ENCODE peak calls at places on chromosomes 13 and 19, in seven cellular contexts. U, V, K, B, X, J and F are unnamed samples.

GRCh38 chr19:35904312-35905068 is 2.2 kb downstream of the HCST start:
- DNase-seq in V (no peak), X (no peak), J (no peak), U (no peak), K (no peak), B (no peak), F (no peak)

GRCh38 chr19:52735734-52736133 is 890 bp upstream of the ZNF611 start:
- DNase-seq in V (no peak), B (no peak), K (no peak), U (peak), J (peak), X (peak), F (no peak)

GRCh38 chr13:39284801-39285388 is 246.6 kb downstream of the NHLRC3 start:
- DNase-seq in U (no peak), X (no peak), K (no peak), V (no peak), B (no peak), J (no peak), F (no peak)

GRCh38 chr13:42398542-42398941 is 126.6 kb downstream of the AKAP11 start:
- DNase-seq in B (no peak), K (no peak), U (no peak), X (no peak), V (no peak), J (no peak), F (no peak)

GRCh38 chr13:83508905-83509304 is 373.4 kb downstream of the SLITRK1 start:
- DNase-seq in B (no peak), X (no peak), V (no peak), J (no peak), U (no peak), K (no peak), F (no peak)

GRCh38 chr13:21800847-21801616 is 130.2 kb downstream of the FGF9 start:
- DNase-seq in K (no peak), J (no peak), V (no peak), U (no peak), B (no peak), X (no peak), F (no peak)

GRCh38 chr13:107104631-107105030 is 536.7 kb upstream of the ARGLU1 start:
- DNase-seq in U (no peak), V (no peak), J (no peak), B (no peak), K (no peak), X (no peak), F (no peak)

GRCh38 chr19:1262687-1263123 is 6.4 kb upstream of the CIRBP start:
- DNase-seq in V (no peak), B (no peak), J (no peak), K (no peak), X (peak), U (no peak), F (no peak)

GRCh38 chr13:59269476-59269875 is 894.3 kb downstream of the DIAPH3 start:
- DNase-seq in U (no peak), B (no peak), J (no peak), K (no peak), X (peak), V (no peak), F (no peak)

GRCh38 chr19:46209051-46209450 is 20.5 kb upstream of the IGFL1 start:
- DNase-seq in V (no peak), X (no peak), J (no peak), U (no peak), K (no peak), B (no peak), F (no peak)

GRCh38 chr19:6248856-6249255 is 30.9 kb downstream of the MLLT1 start:
- DNase-seq in U (no peak), V (no peak), X (no peak), J (no peak), K (no peak), B (no peak), F (no peak)

GRCh38 chr13:95485045-95485517 is 67.4 kb upstream of the CLDN10 start:
- DNase-seq in X (peak), U (peak), V (no peak), B (no peak), J (no peak), K (peak), F (no peak)

GRCh38 chr13:49315036-49315565 is 67.4 kb downstream of the CDADC1 start:
- DNase-seq in K (no peak), X (peak), V (no peak), B (no peak), J (no peak), U (no peak), F (no peak)

GRCh38 chr19:16355293-16356043 is 30.8 kb downstream of the KLF2 start:
- DNase-seq in K (peak), J (no peak), X (no peak), U (no peak), V (no peak), B (no peak), F (no peak)

GRCh38 chr19:38488096-38488495 is 54.6 kb downstream of the RYR1 start:
- DNase-seq in J (no peak), B (no peak), X (no peak), V (no peak), U (no peak), K (no peak), F (no peak)

GRCh38 chr19:898663-899062 is 5.4 kb downstream of the RNU6-9 start:
- DNase-seq in K (peak), U (no peak), X (no peak), J (no peak), V (no peak), B (no peak), F (no peak)

GRCh38 chr19:7928334-7928706 is 2.4 kb upstream of the CTXN1 start:
- DNase-seq in J (no peak), V (no peak), K (peak), B (no peak), X (no peak), U (no peak), F (no peak)

GRCh38 chr19:38513762-38514167 is 80.3 kb downstream of the RYR1 start:
- DNase-seq in U (no peak), J (no peak), V (no peak), X (no peak), K (no peak), B (no peak), F (no peak)

GRCh38 chr13:51532736-51533197 is 51.5 kb upstream of the WDFY2 start:
- DNase-seq in B (no peak), J (no peak), K (no peak), U (no peak), X (no peak), V (no peak), F (no peak)

GRCh38 chr19:30669329-30670010 is 297.3 kb downstream of the ZNF536 start:
- DNase-seq in X (peak), J (peak), U (no peak), K (peak), B (peak), V (no peak), F (peak)

GRCh38 chr13:97976551-97977375 is 23.3 kb downstream of the IPO5 start:
- DNase-seq in B (no peak), V (peak), K (peak), U (no peak), J (peak), X (no peak), F (peak)

GRCh38 chr19:13864513-13865242 is 12.3 kb upstream of the NANOS3 start:
- DNase-seq in X (no peak), J (no peak), V (no peak), U (no peak), K (no peak), B (no peak), F (no peak)

GRCh38 chr13:33296793-33297425 is 11.4 kb upstream of the STARD13 start:
- DNase-seq in X (no peak), J (no peak), B (no peak), V (no peak), U (no peak), K (peak), F (no peak)

GRCh38 chr19:50239916-50240585 is 36.6 kb downstream of the MYH14 start:
- DNase-seq in U (no peak), B (no peak), X (no peak), K (no peak), V (no peak), J (no peak), F (no peak)